ENCODE peak calls at places on chromosomes 7 and 10, in five cellular contexts. One of them, this sample, is unnamed.

GRCh38 chr10:124728830-124729661 is 15.1 kb downstream of the FAM53B start:
- DNase-seq in H9: no peak
- DNase-seq in upper lobe of left lung: no peak
- DNase-seq in activated CD8-positive, alpha-beta memory T cell treated with anti-CD3 and anti-CD28 coated beads for 48 hours: no peak
- DNase-seq in HEK293T: no peak
- DNase-seq in this sample: no peak

GRCh38 chr7:7122701-7123281 is 59.6 kb upstream of the C1GALT1 start:
- DNase-seq in H9: no peak
- DNase-seq in upper lobe of left lung: no peak
- DNase-seq in activated CD8-positive, alpha-beta memory T cell treated with anti-CD3 and anti-CD28 coated beads for 48 hours: no peak
- DNase-seq in HEK293T: no peak
- DNase-seq in this sample: no peak

GRCh38 chr7:33841658-33842057 is 63.7 kb upstream of the BMPER start:
- DNase-seq in H9: no peak
- DNase-seq in upper lobe of left lung: no peak
- DNase-seq in activated CD8-positive, alpha-beta memory T cell treated with anti-CD3 and anti-CD28 coated beads for 48 hours: no peak
- DNase-seq in HEK293T: no peak
- DNase-seq in this sample: no peak

GRCh38 chr7:96120445-96120844 is 201.5 kb downstream of the SLC25A13 start:
- DNase-seq in H9: no peak
- DNase-seq in upper lobe of left lung: no peak
- DNase-seq in activated CD8-positive, alpha-beta memory T cell treated with anti-CD3 and anti-CD28 coated beads for 48 hours: no peak
- DNase-seq in HEK293T: no peak
- DNase-seq in this sample: no peak

GRCh38 chr10:114060456-114060855 is 16.8 kb downstream of the ADRB1 start:
- DNase-seq in H9: no peak
- DNase-seq in upper lobe of left lung: no peak
- DNase-seq in activated CD8-positive, alpha-beta memory T cell treated with anti-CD3 and anti-CD28 coated beads for 48 hours: no peak
- DNase-seq in HEK293T: no peak
- DNase-seq in this sample: no peak

GRCh38 chr7:85104432-85105205 is 82.2 kb downstream of the SEMA3D start:
- DNase-seq in H9: no peak
- DNase-seq in upper lobe of left lung: no peak
- DNase-seq in activated CD8-positive, alpha-beta memory T cell treated with anti-CD3 and anti-CD28 coated beads for 48 hours: no peak
- DNase-seq in HEK293T: no peak
- DNase-seq in this sample: no peak

GRCh38 chr7:150428671-150429451 is 21.6 kb upstream of the GIMAP8 start:
- DNase-seq in H9: peak; percentile 56
- DNase-seq in upper lobe of left lung: peak; percentile 53
- DNase-seq in activated CD8-positive, alpha-beta memory T cell treated with anti-CD3 and anti-CD28 coated beads for 48 hours: no peak
- DNase-seq in HEK293T: no peak
- DNase-seq in this sample: no peak

GRCh38 chr7:16484453-16485158 is 19.1 kb upstream of the SOSTDC1 start:
- DNase-seq in H9: no peak
- DNase-seq in upper lobe of left lung: no peak
- DNase-seq in activated CD8-positive, alpha-beta memory T cell treated with anti-CD3 and anti-CD28 coated beads for 48 hours: no peak
- DNase-seq in HEK293T: peak; percentile 13
- DNase-seq in this sample: no peak

GRCh38 chr10:100736809-100737358 is 8.5 kb upstream of the PAX2 start:
- DNase-seq in H9: no peak
- DNase-seq in upper lobe of left lung: no peak
- DNase-seq in activated CD8-positive, alpha-beta memory T cell treated with anti-CD3 and anti-CD28 coated beads for 48 hours: no peak
- DNase-seq in HEK293T: no peak
- DNase-seq in this sample: no peak

GRCh38 chr10:47047577-47048532 is 136.6 kb downstream of the PTPN20 start:
- DNase-seq in H9: peak; percentile 78
- DNase-seq in upper lobe of left lung: peak; percentile 76
- DNase-seq in activated CD8-positive, alpha-beta memory T cell treated with anti-CD3 and anti-CD28 coated beads for 48 hours: peak; percentile 70
- DNase-seq in HEK293T: peak; percentile 79
- DNase-seq in this sample: peak; percentile 25

GRCh38 chr10:23419657-23420319 is 19.1 kb upstream of the OTUD1 start:
- DNase-seq in H9: no peak
- DNase-seq in upper lobe of left lung: no peak
- DNase-seq in activated CD8-positive, alpha-beta memory T cell treated with anti-CD3 and anti-CD28 coated beads for 48 hours: no peak
- DNase-seq in HEK293T: no peak
- DNase-seq in this sample: no peak

GRCh38 chr10:35517431-35518181 is 87.5 kb upstream of the GJD4 start:
- DNase-seq in H9: no peak
- DNase-seq in upper lobe of left lung: no peak
- DNase-seq in activated CD8-positive, alpha-beta memory T cell treated with anti-CD3 and anti-CD28 coated beads for 48 hours: no peak
- DNase-seq in HEK293T: no peak
- DNase-seq in this sample: no peak

GRCh38 chr10:131131726-131132561 is 179.6 kb downstream of the TCERG1L start:
- DNase-seq in H9: no peak
- DNase-seq in upper lobe of left lung: no peak
- DNase-seq in activated CD8-positive, alpha-beta memory T cell treated with anti-CD3 and anti-CD28 coated beads for 48 hours: no peak
- DNase-seq in HEK293T: no peak
- DNase-seq in this sample: no peak

GRCh38 chr10:133401500-133401899 is 7.5 kb downstream of the MTG1 start:
- DNase-seq in H9: no peak
- DNase-seq in upper lobe of left lung: no peak
- DNase-seq in activated CD8-positive, alpha-beta memory T cell treated with anti-CD3 and anti-CD28 coated beads for 48 hours: no peak
- DNase-seq in HEK293T: no peak
- DNase-seq in this sample: no peak

GRCh38 chr7:105675873-105676484 is 94.7 kb upstream of the EFCAB10 start:
- DNase-seq in H9: no peak
- DNase-seq in upper lobe of left lung: peak; percentile 65
- DNase-seq in activated CD8-positive, alpha-beta memory T cell treated with anti-CD3 and anti-CD28 coated beads for 48 hours: no peak
- DNase-seq in HEK293T: no peak
- DNase-seq in this sample: peak; percentile 53

GRCh38 chr10:96466-96865 is 38.8 kb upstream of the ZMYND11 start:
- DNase-seq in H9: no peak
- DNase-seq in upper lobe of left lung: no peak
- DNase-seq in activated CD8-positive, alpha-beta memory T cell treated with anti-CD3 and anti-CD28 coated beads for 48 hours: no peak
- DNase-seq in HEK293T: no peak
- DNase-seq in this sample: no peak

GRCh38 chr7:651032-651728 is 75.3 kb upstream of the DNAAF5 start:
- DNase-seq in H9: no peak
- DNase-seq in upper lobe of left lung: no peak
- DNase-seq in activated CD8-positive, alpha-beta memory T cell treated with anti-CD3 and anti-CD28 coated beads for 48 hours: no peak
- DNase-seq in HEK293T: no peak
- DNase-seq in this sample: peak; percentile 20

GRCh38 chr10:75987610-75988009 is 556.2 kb downstream of the LRMDA start:
- DNase-seq in H9: no peak
- DNase-seq in upper lobe of left lung: no peak
- DNase-seq in activated CD8-positive, alpha-beta memory T cell treated with anti-CD3 and anti-CD28 coated beads for 48 hours: no peak
- DNase-seq in HEK293T: no peak
- DNase-seq in this sample: no peak

GRCh38 chr10:103415581-103415980 is 19.2 kb downstream of the PDCD11 start:
- DNase-seq in H9: no peak
- DNase-seq in upper lobe of left lung: no peak
- DNase-seq in activated CD8-positive, alpha-beta memory T cell treated with anti-CD3 and anti-CD28 coated beads for 48 hours: no peak
- DNase-seq in HEK293T: no peak
- DNase-seq in this sample: no peak

GRCh38 chr7:768881-769504 is 41.9 kb upstream of the PRKAR1B start:
- DNase-seq in H9: peak; percentile 63
- DNase-seq in upper lobe of left lung: no peak
- DNase-seq in activated CD8-positive, alpha-beta memory T cell treated with anti-CD3 and anti-CD28 coated beads for 48 hours: no peak
- DNase-seq in HEK293T: no peak
- DNase-seq in this sample: no peak

GRCh38 chr10:132709471-132709951 is 76.4 kb downstream of the NKX6-2 start:
- DNase-seq in H9: peak; percentile 21
- DNase-seq in upper lobe of left lung: no peak
- DNase-seq in activated CD8-positive, alpha-beta memory T cell treated with anti-CD3 and anti-CD28 coated beads for 48 hours: no peak
- DNase-seq in HEK293T: no peak
- DNase-seq in this sample: no peak

GRCh38 chr10:100883322-100883821 is 29.4 kb upstream of the SLF2 start:
- DNase-seq in H9: no peak
- DNase-seq in upper lobe of left lung: no peak
- DNase-seq in activated CD8-positive, alpha-beta memory T cell treated with anti-CD3 and anti-CD28 coated beads for 48 hours: no peak
- DNase-seq in HEK293T: no peak
- DNase-seq in this sample: no peak

GRCh38 chr10:43809211-43809930 is 160.7 kb upstream of the ZNF32 start:
- DNase-seq in H9: no peak
- DNase-seq in upper lobe of left lung: no peak
- DNase-seq in activated CD8-positive, alpha-beta memory T cell treated with anti-CD3 and anti-CD28 coated beads for 48 hours: no peak
- DNase-seq in HEK293T: no peak
- DNase-seq in this sample: no peak

GRCh38 chr7:107659666-107660065 is 962 bp upstream of the SLC26A4 start:
- DNase-seq in H9: no peak
- DNase-seq in upper lobe of left lung: no peak
- DNase-seq in activated CD8-positive, alpha-beta memory T cell treated with anti-CD3 and anti-CD28 coated beads for 48 hours: no peak
- DNase-seq in HEK293T: no peak
- DNase-seq in this sample: no peak

GRCh38 chr10:133335238-133336122 is 1.2 kb downstream of the CALY start:
- DNase-seq in H9: peak; percentile 65
- DNase-seq in upper lobe of left lung: no peak
- DNase-seq in activated CD8-positive, alpha-beta memory T cell treated with anti-CD3 and anti-CD28 coated beads for 48 hours: peak; percentile 52
- DNase-seq in HEK293T: peak; percentile 61
- DNase-seq in this sample: peak; percentile 79

GRCh38 chr10:131143425-131144165 is 167.9 kb downstream of the TCERG1L start:
- DNase-seq in H9: no peak
- DNase-seq in upper lobe of left lung: no peak
- DNase-seq in activated CD8-positive, alpha-beta memory T cell treated with anti-CD3 and anti-CD28 coated beads for 48 hours: no peak
- DNase-seq in HEK293T: no peak
- DNase-seq in this sample: no peak

GRCh38 chr7:39810204-39810642 is 139.8 kb upstream of the CDK13 start:
- DNase-seq in H9: peak; percentile 44
- DNase-seq in upper lobe of left lung: no peak
- DNase-seq in activated CD8-positive, alpha-beta memory T cell treated with anti-CD3 and anti-CD28 coated beads for 48 hours: no peak
- DNase-seq in HEK293T: no peak
- DNase-seq in this sample: no peak

GRCh38 chr7:94452257-94452656 is 57.4 kb upstream of the CASD1 start:
- DNase-seq in H9: no peak
- DNase-seq in upper lobe of left lung: peak; percentile 45
- DNase-seq in activated CD8-positive, alpha-beta memory T cell treated with anti-CD3 and anti-CD28 coated beads for 48 hours: no peak
- DNase-seq in HEK293T: no peak
- DNase-seq in this sample: no peak

GRCh38 chr10:95792211-95792780 is 36.3 kb downstream of the ENTPD1 start:
- DNase-seq in H9: no peak
- DNase-seq in upper lobe of left lung: no peak
- DNase-seq in activated CD8-positive, alpha-beta memory T cell treated with anti-CD3 and anti-CD28 coated beads for 48 hours: no peak
- DNase-seq in HEK293T: no peak
- DNase-seq in this sample: no peak

This sample was measured in effector memory CD4-positive, alpha-beta T cell.